ENCODE peak calls at places on chromosomes 4 and X, in seven cellular contexts. One of them, this sample, is unnamed. For H3K27me3, the result is how much of the 10 kb centered on the place peaks cover.

GRCh38 chr4:100146756-100147155 is 43.5 kb downstream of the DDIT4L start:
- DNase-seq in SK-N-SH: no peak
- DNase-seq in H1: no peak
- DNase-seq in HCT116: no peak
- DNase-seq in K562: no peak
- DNase-seq in GM12878: no peak
- DNase-seq in HepG2: no peak
- DNase-seq in this sample: no peak

GRCh38 chrX:42269186-42269585 is 345.8 kb upstream of the CASK start:
- DNase-seq in GM12878: no peak
- DNase-seq in HCT116: no peak
- DNase-seq in K562: no peak
- DNase-seq in H1: no peak
- DNase-seq in HepG2: no peak
- DNase-seq in SK-N-SH: no peak
- DNase-seq in this sample: no peak

GRCh38 chr4:26060286-26060685 is 146.3 kb downstream of the SMIM20 start:
- DNase-seq in K562: no peak
- DNase-seq in GM12878: no peak
- DNase-seq in HCT116: no peak
- DNase-seq in SK-N-SH: no peak
- DNase-seq in HepG2: no peak
- DNase-seq in H1: no peak
- DNase-seq in this sample: no peak

GRCh38 chr4:26048378-26048882 is 134.4 kb downstream of the SMIM20 start:
- DNase-seq in HepG2: no peak
- DNase-seq in GM12878: no peak
- DNase-seq in HCT116: no peak
- DNase-seq in K562: no peak
- DNase-seq in SK-N-SH: peak
- DNase-seq in H1: no peak
- DNase-seq in this sample: peak

GRCh38 chrX:39195156-39195555 is 393.9 kb downstream of the MID1IP1 start:
- DNase-seq in GM12878: no peak
- DNase-seq in SK-N-SH: no peak
- DNase-seq in HepG2: no peak
- DNase-seq in HCT116: no peak
- DNase-seq in H1: no peak
- DNase-seq in K562: no peak
- DNase-seq in this sample: no peak

GRCh38 chr4:56861365-56861764 is 39.9 kb upstream of the SPINK2 start:
- DNase-seq in HepG2: no peak
- DNase-seq in GM12878: no peak
- DNase-seq in H1: no peak
- DNase-seq in SK-N-SH: no peak
- DNase-seq in K562: no peak
- DNase-seq in HCT116: no peak
- DNase-seq in this sample: peak

GRCh38 chrX:116384406-116384805 is 52.0 kb upstream of the SLC6A14 start:
- DNase-seq in K562: no peak
- DNase-seq in HepG2: no peak
- DNase-seq in GM12878: no peak
- DNase-seq in SK-N-SH: no peak
- DNase-seq in H1: no peak
- DNase-seq in HCT116: no peak
- DNase-seq in this sample: no peak

GRCh38 chr4:124135409-124135813 is 577.1 kb downstream of the ANKRD50 start:
- DNase-seq in HepG2: no peak
- DNase-seq in SK-N-SH: no peak
- DNase-seq in H1: no peak
- DNase-seq in HCT116: no peak
- DNase-seq in GM12878: no peak
- DNase-seq in K562: no peak
- DNase-seq in this sample: no peak

GRCh38 chr4:85298037-85298436 is 176.9 kb upstream of the ARHGAP24 start:
- DNase-seq in HepG2: no peak
- DNase-seq in H1: no peak
- DNase-seq in HCT116: no peak
- DNase-seq in K562: no peak
- DNase-seq in GM12878: no peak
- DNase-seq in SK-N-SH: no peak
- DNase-seq in this sample: no peak

GRCh38 chrX:45309096-45309495 is 108.4 kb upstream of the DIPK2B start:
- DNase-seq in SK-N-SH: no peak
- DNase-seq in H1: no peak
- DNase-seq in K562: no peak
- DNase-seq in HepG2: no peak
- DNase-seq in GM12878: no peak
- DNase-seq in HCT116: no peak
- DNase-seq in this sample: no peak

GRCh38 chrX:51459125-51459524 is 37.3 kb downstream of the NUDT11 start:
- DNase-seq in H1: no peak
- DNase-seq in GM12878: no peak
- DNase-seq in HepG2: peak
- DNase-seq in K562: peak
- DNase-seq in SK-N-SH: no peak
- DNase-seq in HCT116: peak
- DNase-seq in this sample: no peak

GRCh38 chrX:36898301-36898700 is 109.9 kb upstream of the FAM47C start:
- DNase-seq in HCT116: no peak
- DNase-seq in H1: no peak
- DNase-seq in SK-N-SH: peak
- DNase-seq in HepG2: peak
- DNase-seq in GM12878: no peak
- DNase-seq in K562: no peak
- DNase-seq in this sample: peak

GRCh38 chr4:17009871-17010367 is 111.5 kb upstream of the LDB2 start:
- DNase-seq in SK-N-SH: no peak
- DNase-seq in HCT116: no peak
- DNase-seq in GM12878: no peak
- DNase-seq in K562: no peak
- DNase-seq in H1: peak
- DNase-seq in HepG2: no peak
- DNase-seq in this sample: no peak

GRCh38 chrX:45024501-45024900 is 151.5 kb downstream of the KDM6A start:
- DNase-seq in HCT116: no peak
- DNase-seq in HepG2: no peak
- DNase-seq in K562: no peak
- DNase-seq in GM12878: no peak
- DNase-seq in SK-N-SH: no peak
- DNase-seq in H1: no peak
- DNase-seq in this sample: no peak

GRCh38 chr4:39062094-39062493 is at the start of gene KLHL5:
- DNase-seq in H1: no peak
- DNase-seq in HepG2: no peak
- DNase-seq in SK-N-SH: peak
- DNase-seq in GM12878: no peak
- DNase-seq in K562: no peak
- DNase-seq in HCT116: no peak
- DNase-seq in this sample: peak

GRCh38 chr4:30862176-30862575 is 142.0 kb downstream of the PCDH7 start:
- DNase-seq in HepG2: no peak
- DNase-seq in SK-N-SH: no peak
- DNase-seq in GM12878: no peak
- DNase-seq in K562: no peak
- DNase-seq in H1: no peak
- DNase-seq in HCT116: no peak
- DNase-seq in this sample: no peak

GRCh38 chr4:122632396-122633143 is 11.7 kb upstream of the IL21 start:
- DNase-seq in H1: no peak
- DNase-seq in HCT116: no peak
- DNase-seq in GM12878: peak
- DNase-seq in SK-N-SH: no peak
- DNase-seq in K562: no peak
- DNase-seq in HepG2: no peak
- DNase-seq in this sample: no peak

GRCh38 chr4:183449193-183449888 is 4.9 kb downstream of the CDKN2AIP start:
- DNase-seq in HCT116: no peak
- DNase-seq in H1: no peak
- DNase-seq in K562: no peak
- DNase-seq in SK-N-SH: no peak
- DNase-seq in HepG2: no peak
- DNase-seq in GM12878: no peak
- DNase-seq in this sample: no peak

GRCh38 chrX:41596586-41596985 is 92.2 kb upstream of the GPR34 start:
- DNase-seq in H1: no peak
- DNase-seq in HCT116: no peak
- DNase-seq in HepG2: no peak
- DNase-seq in K562: no peak
- DNase-seq in GM12878: peak
- DNase-seq in SK-N-SH: no peak
- DNase-seq in this sample: no peak

GRCh38 chr4:13093170-13093569 is 391.0 kb downstream of the RAB28 start:
- DNase-seq in HepG2: no peak
- DNase-seq in H1: no peak
- DNase-seq in GM12878: no peak
- DNase-seq in HCT116: no peak
- DNase-seq in SK-N-SH: no peak
- DNase-seq in K562: no peak
- DNase-seq in this sample: no peak

DNA sequence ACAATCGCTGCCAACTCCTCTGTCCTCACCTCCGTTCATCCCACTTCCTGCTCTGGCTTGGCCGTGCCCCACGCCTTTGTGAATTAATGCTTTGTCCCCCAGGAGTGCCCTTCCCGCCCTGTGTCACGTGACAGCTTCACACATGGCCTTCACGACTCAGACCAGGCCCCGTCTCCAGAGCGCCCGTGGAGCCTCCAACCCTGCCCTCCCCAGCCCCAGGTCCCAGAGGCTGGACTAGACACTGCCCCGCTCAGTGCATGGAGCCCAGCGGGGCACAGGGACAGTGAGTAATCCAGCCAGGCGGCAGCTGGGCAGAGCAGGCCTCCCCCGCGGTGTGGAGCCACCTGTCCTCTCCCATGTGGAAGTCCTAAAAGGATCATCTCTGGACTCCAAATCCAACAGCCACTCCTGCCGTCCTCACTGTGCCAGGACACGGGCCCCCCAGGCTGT is 7.4 kb downstream of the ADRA2C start:
- DNase-seq in GM12878: no peak
- DNase-seq in HepG2: peak
- DNase-seq in H1: no peak
- DNase-seq in K562: no peak
- DNase-seq in HCT116: no peak
- DNase-seq in SK-N-SH: no peak
- DNase-seq in this sample: no peak
- H3K27me3 ChIP-seq in GM12878: under half
- H3K27me3 ChIP-seq in HepG2: under half
- H3K27me3 ChIP-seq in H1: under half
- H3K27me3 ChIP-seq in K562: under half
- H3K27me3 ChIP-seq in HCT116: under half
- H3K27me3 ChIP-seq in SK-N-SH: under half
- H3K27me3 ChIP-seq in this sample: under half

GRCh38 chrX:106246511-106246910 is 78.4 kb downstream of the PWWP3B start:
- DNase-seq in HepG2: no peak
- DNase-seq in HCT116: no peak
- DNase-seq in GM12878: no peak
- DNase-seq in H1: no peak
- DNase-seq in SK-N-SH: no peak
- DNase-seq in K562: no peak
- DNase-seq in this sample: no peak

GRCh38 chrX:106247162-106247561 is 79.1 kb downstream of the PWWP3B start:
- DNase-seq in SK-N-SH: no peak
- DNase-seq in H1: no peak
- DNase-seq in HCT116: peak
- DNase-seq in GM12878: no peak
- DNase-seq in HepG2: no peak
- DNase-seq in K562: no peak
- DNase-seq in this sample: no peak

DNA sequence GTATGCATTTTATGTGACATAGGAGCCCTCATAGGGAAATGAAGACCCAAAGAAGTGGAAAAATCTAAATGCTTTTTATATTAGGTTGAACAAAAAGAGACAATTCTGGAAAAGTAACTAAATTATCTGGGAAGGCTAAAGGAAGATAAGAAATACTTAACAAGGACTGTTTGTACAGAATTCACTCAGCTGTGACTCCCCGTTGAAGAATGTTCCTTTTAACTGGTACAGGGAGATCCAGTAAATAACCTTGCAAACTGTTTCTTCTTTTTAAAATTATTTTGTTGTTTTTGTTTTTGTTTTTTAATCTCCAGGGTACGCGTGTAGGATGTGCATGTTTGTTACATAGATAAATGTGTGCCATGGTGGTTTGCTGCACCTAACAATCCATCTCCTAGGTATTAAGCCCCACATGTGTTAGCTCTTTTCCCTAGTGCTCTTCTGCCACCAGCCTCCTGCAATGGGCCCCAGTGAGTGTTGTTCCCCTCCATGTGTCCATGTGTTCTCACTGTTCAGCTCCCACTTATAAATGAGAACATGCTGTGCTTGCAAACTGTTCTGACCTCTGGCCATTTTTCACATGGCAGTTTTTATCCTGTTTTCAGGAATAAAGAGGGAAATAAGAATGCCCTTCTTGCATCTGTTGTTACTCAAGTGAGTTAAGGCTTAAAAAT is 81.7 kb downstream of the PWWP3B start:
- DNase-seq in HepG2: no peak
- DNase-seq in GM12878: no peak
- DNase-seq in HCT116: no peak
- DNase-seq in H1: no peak
- DNase-seq in SK-N-SH: no peak
- DNase-seq in K562: no peak
- DNase-seq in this sample: no peak
- TF ChIP-seq YY1 in HepG2: no peak
- TF ChIP-seq YY1 in GM12878: no peak
- TF ChIP-seq YY1 in HCT116: no peak
- TF ChIP-seq YY1 in H1: no peak
- TF ChIP-seq YY1 in SK-N-SH: no peak
- TF ChIP-seq YY1 in K562: no peak
- TF ChIP-seq YY1 in this sample: no peak

GRCh38 chrX:126339926-126340325 is 173.8 kb upstream of the DCAF12L2 start:
- DNase-seq in GM12878: no peak
- DNase-seq in HepG2: no peak
- DNase-seq in H1: no peak
- DNase-seq in SK-N-SH: no peak
- DNase-seq in K562: no peak
- DNase-seq in HCT116: no peak
- DNase-seq in this sample: no peak
- H3K27me3 ChIP-seq in GM12878: under half
- H3K27me3 ChIP-seq in HepG2: under half
- H3K27me3 ChIP-seq in H1: under half
- H3K27me3 ChIP-seq in SK-N-SH: under half
- H3K27me3 ChIP-seq in K562: under half
- H3K27me3 ChIP-seq in HCT116: under half
- H3K27me3 ChIP-seq in this sample: under half

DNA sequence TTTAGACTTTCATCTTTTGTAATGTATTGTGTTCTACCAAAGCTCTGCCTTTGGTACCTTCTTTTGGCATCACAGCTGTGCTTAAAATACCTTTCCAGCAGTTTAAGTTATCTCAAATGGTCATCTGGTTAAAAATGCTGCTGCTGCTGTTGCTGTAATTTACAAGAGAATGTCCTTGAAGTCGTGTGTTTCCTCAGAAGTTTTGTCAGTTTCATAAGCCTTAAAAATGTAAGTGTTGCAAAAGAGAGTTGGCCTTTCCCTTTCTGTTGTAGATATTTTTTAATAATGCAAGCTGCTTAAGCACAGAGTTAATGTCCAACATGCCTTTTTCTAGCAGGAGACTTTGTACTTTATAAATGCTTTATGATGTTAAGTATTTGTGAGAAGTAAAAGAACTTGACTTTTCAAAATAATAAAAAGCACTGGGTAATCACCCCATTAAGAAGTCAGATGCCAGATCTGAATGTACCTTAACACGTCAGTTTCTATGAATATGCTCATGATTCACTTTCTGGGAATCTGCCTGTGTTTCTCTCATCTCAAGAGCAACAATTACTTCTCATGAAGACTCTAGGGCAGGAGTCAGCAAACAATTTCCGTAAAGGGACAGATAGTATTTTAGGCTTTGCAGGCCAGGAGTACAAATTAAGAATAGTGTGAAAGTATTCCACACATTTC is 35.3 kb upstream of the TENM3 start:
- DNase-seq in HCT116: no peak
- DNase-seq in GM12878: no peak
- DNase-seq in SK-N-SH: no peak
- DNase-seq in K562: no peak
- DNase-seq in H1: no peak
- DNase-seq in HepG2: no peak
- DNase-seq in this sample: no peak
- TF ChIP-seq YY1 in HCT116: no peak
- TF ChIP-seq YY1 in GM12878: no peak
- TF ChIP-seq YY1 in SK-N-SH: no peak
- TF ChIP-seq YY1 in K562: no peak
- TF ChIP-seq YY1 in H1: no peak
- TF ChIP-seq YY1 in HepG2: no peak
- TF ChIP-seq YY1 in this sample: no peak

This sample was measured in NT2/D1.